ENCODE peak calls at places on chromosomes 3 and 15, in nine cellular contexts. Q is mesothelial cell of epicardium, Z is progenitor cell of endocrine pancreas, V is Calu3, O is fibroblast of the aortic adventitia, K is RWPE1, B is endothelial cell, M is heart right ventricle, W is BJ. L is an unnamed sample.

GRCh38 chr3:73502609-73503560 is 121.9 kb downstream of the PDZRN3 start:
- DNase-seq in Q (peak), Z (peak), V (peak), O (peak), K (peak), B (peak), M (peak), W (peak), L (peak)

GRCh38 chr3:58383904-58384303 is 49.7 kb downstream of the PDHB start:
- DNase-seq in Q (no peak), Z (no peak), V (peak), O (peak), K (peak), B (no peak), M (no peak), W (peak), L (no peak)

GRCh38 chr3:24854748-24855147 is 360.1 kb upstream of the THRB start:
- DNase-seq in Q (no peak), Z (no peak), V (no peak), O (no peak), K (no peak), B (no peak), M (no peak), W (no peak), L (no peak)

GRCh38 chr3:10702961-10703740 is 112.9 kb upstream of the SLC6A11 start:
- DNase-seq in Q (no peak), Z (peak), V (peak), O (no peak), K (peak), B (peak), M (no peak), W (no peak), L (no peak)

GRCh38 chr3:188956839-188957489 is 214.8 kb upstream of the TPRG1 start:
- DNase-seq in Q (no peak), Z (no peak), V (peak), O (peak), K (peak), B (peak), M (peak), W (no peak), L (peak)

GRCh38 chr3:181316481-181316880 is 326.9 kb upstream of the DNAJC19 start:
- DNase-seq in Q (no peak), Z (no peak), V (peak), O (peak), K (peak), B (peak), M (no peak), W (no peak), L (no peak)

GRCh38 chr3:72847751-72848702 is at the start of gene SHQ1:
- DNase-seq in Q (peak), Z (peak), V (peak), O (peak), K (peak), B (peak), M (peak), W (peak), L (peak)

GRCh38 chr3:9147215-9147895 is 102.1 kb downstream of the SRGAP3 start:
- DNase-seq in Q (no peak), Z (no peak), V (no peak), O (no peak), K (no peak), B (no peak), M (no peak), W (no peak), L (peak)

GRCh38 chr3:128605091-128606046 is 45.2 kb downstream of the RPN1 start:
- DNase-seq in Q (no peak), Z (no peak), V (no peak), O (no peak), K (no peak), B (no peak), M (no peak), W (no peak), L (no peak)

GRCh38 chr15:96463376-96463775 is 132.9 kb downstream of the NR2F2 start:
- DNase-seq in Q (no peak), Z (no peak), V (no peak), O (no peak), K (no peak), B (no peak), M (no peak), W (no peak), L (no peak)

GRCh38 chr3:142645236-142645793 is 49.1 kb downstream of the PLS1 start:
- DNase-seq in Q (no peak), Z (no peak), V (peak), O (peak), K (peak), B (no peak), M (no peak), W (no peak), L (no peak)

GRCh38 chr3:64166584-64167155 is 58.6 kb downstream of the PRICKLE2 start:
- DNase-seq in Q (no peak), Z (no peak), V (no peak), O (peak), K (no peak), B (peak), M (no peak), W (no peak), L (no peak)

GRCh38 chr3:143896486-143896885 is 48.2 kb upstream of the SLC9A9 start:
- DNase-seq in Q (no peak), Z (no peak), V (no peak), O (peak), K (no peak), B (no peak), M (no peak), W (no peak), L (no peak)

GRCh38 chr3:17580901-17581300 is 161.5 kb downstream of the TBC1D5 start:
- DNase-seq in Q (no peak), Z (no peak), V (no peak), O (no peak), K (no peak), B (no peak), M (no peak), W (no peak), L (no peak)

GRCh38 chr3:59821274-59821673 is 771.4 kb upstream of the CFAP20DC start:
- DNase-seq in Q (no peak), Z (no peak), V (no peak), O (no peak), K (no peak), B (no peak), M (no peak), W (no peak), L (no peak)

GRCh38 chr3:111373239-111373638 is 168.8 kb upstream of the CD96 start:
- DNase-seq in Q (no peak), Z (no peak), V (no peak), O (no peak), K (no peak), B (no peak), M (no peak), W (no peak), L (no peak)

GRCh38 chr15:23648920-23649515 is 1.4 kb upstream of the MAGEL2 start:
- DNase-seq in Q (peak), Z (no peak), V (no peak), O (no peak), K (peak), B (peak), M (no peak), W (no peak), L (no peak)

GRCh38 chr3:151404316-151404715 is 19.8 kb upstream of the P2RY12 start:
- DNase-seq in Q (no peak), Z (no peak), V (no peak), O (peak), K (no peak), B (no peak), M (no peak), W (peak), L (no peak)

GRCh38 chr3:3082547-3082924 is 27.6 kb downstream of the IL5RA start:
- DNase-seq in Q (no peak), Z (no peak), V (no peak), O (no peak), K (no peak), B (no peak), M (no peak), W (no peak), L (no peak)

GRCh38 chr15:77650285-77650684 is 17.6 kb upstream of the LINGO1 start:
- DNase-seq in Q (no peak), Z (no peak), V (peak), O (no peak), K (no peak), B (peak), M (no peak), W (no peak), L (no peak)

GRCh38 chr3:69011331-69011730 is 2.2 kb downstream of the EOGT start:
- DNase-seq in Q (no peak), Z (no peak), V (no peak), O (no peak), K (no peak), B (no peak), M (no peak), W (no peak), L (no peak)

GRCh38 chr3:53651927-53652326 is 157.5 kb downstream of the CACNA1D start:
- DNase-seq in Q (no peak), Z (no peak), V (no peak), O (no peak), K (no peak), B (no peak), M (no peak), W (no peak), L (no peak)

GRCh38 chr3:195839260-195840010 is 27.7 kb upstream of the MUC4 start:
- DNase-seq in Q (no peak), Z (no peak), V (no peak), O (no peak), K (no peak), B (no peak), M (no peak), W (no peak), L (no peak)

GRCh38 chr3:82672966-82673365 is 911.5 kb upstream of the GBE1 start:
- DNase-seq in Q (no peak), Z (no peak), V (no peak), O (no peak), K (no peak), B (no peak), M (no peak), W (no peak), L (no peak)

GRCh38 chr3:172666181-172666872 is 44.5 kb downstream of the NCEH1 start:
- DNase-seq in Q (no peak), Z (no peak), V (peak), O (no peak), K (no peak), B (no peak), M (no peak), W (no peak), L (no peak)
- TF ChIP-seq CTCF in Q (no peak), Z (no peak), V (no peak), O (peak), K (no peak), B (no peak), M (no peak), W (peak), L (peak)

DNA sequence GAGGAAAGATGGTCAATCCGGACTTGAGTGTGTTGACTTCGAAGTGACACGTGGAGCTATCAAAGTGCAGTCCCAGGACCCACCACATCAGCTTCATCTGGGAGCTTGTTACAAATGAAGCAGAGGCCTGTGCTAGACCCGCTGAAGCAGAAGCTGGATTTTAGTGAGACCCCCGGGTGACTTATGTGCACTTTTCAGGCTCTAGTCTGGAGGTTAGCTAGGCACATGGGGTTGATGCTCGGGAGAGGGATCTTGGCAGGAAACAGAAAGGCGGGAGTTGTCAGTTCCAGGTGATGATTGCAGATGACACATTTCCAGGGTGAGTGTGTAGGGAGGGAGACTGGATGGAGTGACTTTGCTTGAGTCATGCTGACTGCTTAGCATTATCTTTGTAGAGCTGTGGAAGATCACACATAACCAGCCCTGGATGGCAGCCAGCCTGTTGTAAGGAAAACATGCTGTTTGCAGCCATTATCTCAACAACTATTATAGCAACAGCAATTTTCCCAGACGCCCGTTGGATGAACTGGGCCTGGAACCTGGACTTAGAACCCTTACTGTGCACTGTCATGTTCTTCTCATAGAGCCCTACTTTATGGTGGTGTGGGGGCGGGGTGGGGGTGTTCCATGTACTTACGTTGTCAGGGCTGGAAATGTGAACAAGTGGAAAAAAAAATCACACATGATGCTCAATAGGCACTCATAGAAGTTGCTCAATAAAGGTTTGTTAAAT is 122.4 kb downstream of the THSD4 start:
- DNase-seq in Q (no peak), Z (no peak), V (no peak), O (peak), K (peak), B (no peak), M (peak), W (peak), L (no peak)
- TF ChIP-seq CTCF in Q (no peak), Z (no peak), V (no peak), O (peak), K (no peak), B (no peak), M (no peak), W (no peak), L (peak)

DNA sequence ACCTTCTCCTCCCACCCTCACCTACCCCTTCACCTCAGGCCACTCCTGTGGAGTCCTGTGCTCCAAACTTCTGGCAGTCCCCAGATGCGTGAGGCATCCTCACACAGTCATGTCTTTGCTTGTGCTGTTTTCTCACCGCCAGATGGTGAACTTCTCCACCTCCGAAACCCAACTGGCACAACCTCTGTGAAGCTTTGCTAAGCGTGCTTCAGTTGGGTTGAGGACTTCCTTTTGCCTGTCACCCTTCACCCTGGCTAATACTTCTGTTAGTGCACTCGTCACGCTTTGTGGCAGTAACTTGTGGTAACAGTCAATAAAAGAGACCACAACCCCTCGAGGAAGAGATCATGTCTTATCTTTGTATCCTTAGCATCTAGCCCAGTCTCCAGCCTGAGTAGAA is 42.0 kb upstream of the SKOR1 start:
- DNase-seq in Q (no peak), Z (no peak), V (no peak), O (no peak), K (no peak), B (no peak), M (no peak), W (no peak), L (peak)
- TF ChIP-seq CTCF in Q (no peak), Z (no peak), V (no peak), O (no peak), K (no peak), B (no peak), M (no peak), W (no peak), L (peak)

GRCh38 chr15:71440479-71441071 is 325.3 kb downstream of the THSD4 start:
- DNase-seq in Q (no peak), Z (no peak), V (no peak), O (peak), K (peak), B (no peak), M (no peak), W (peak), L (peak)
- TF ChIP-seq CTCF in Q (peak), Z (peak), V (peak), O (peak), K (peak), B (peak), M (peak), W (peak), L (peak)

L was measured in GM12864.